ENCODE peak calls at places on chromosomes 4 and X, in five cellular contexts. Q, E, I, U and V are unnamed samples.
A peak's percentile ranks its signal among the peaks of the same experiment; 100 is the strongest.

GRCh38 chr4:139333046-139333445 is 30.8 kb upstream of the NDUFC1 start:
- DNase-seq in I (no peak), U (no peak), E (no peak), Q (no peak), V (no peak)

GRCh38 chrX:123755107-123755506 is 22.3 kb upstream of the THOC2 start:
- DNase-seq in I (no peak), U (no peak), E (no peak), Q (no peak), V (peak; percentile 16)

GRCh38 chr4:116636917-116637316 is 448.5 kb downstream of the TRAM1L1 start:
- DNase-seq in Q (no peak), U (no peak), I (no peak), E (no peak), V (no peak)

GRCh38 chr4:3679851-3680311 is 86.3 kb upstream of the ADRA2C start:
- DNase-seq in U (no peak), E (no peak), I (no peak), Q (no peak), V (no peak)

GRCh38 chr4:165204462-165204830 is 2.9 kb upstream of the KLHL2 start:
- DNase-seq in Q (peak; percentile 42), U (peak; percentile 73), E (no peak), I (no peak), V (peak; percentile 8)

GRCh38 chrX:47179221-47179927 is 14.3 kb upstream of the UBA1 start:
- DNase-seq in I (no peak), U (peak; percentile 78), Q (no peak), E (no peak), V (no peak)

GRCh38 chrX:111100191-111100590 is 4.2 kb downstream of the PAK3 start:
- DNase-seq in Q (no peak), I (peak; percentile 83), U (peak; percentile 36), E (peak; percentile 50), V (no peak)

GRCh38 chr4:175807596-175807995 is 4.5 kb downstream of the GPM6A start:
- DNase-seq in Q (no peak), I (no peak), E (no peak), U (no peak), V (no peak)

GRCh38 chr4:174672276-174672675 is 150.0 kb upstream of the HPGD start:
- DNase-seq in U (no peak), E (no peak), I (no peak), Q (no peak), V (no peak)
- H2AFZ ChIP-seq in U (no peak overlapping the region), E (no peak overlapping the region), I (peak overlapping the region; percentile 24), Q (no peak overlapping the region), V (no peak overlapping the region)

DNA sequence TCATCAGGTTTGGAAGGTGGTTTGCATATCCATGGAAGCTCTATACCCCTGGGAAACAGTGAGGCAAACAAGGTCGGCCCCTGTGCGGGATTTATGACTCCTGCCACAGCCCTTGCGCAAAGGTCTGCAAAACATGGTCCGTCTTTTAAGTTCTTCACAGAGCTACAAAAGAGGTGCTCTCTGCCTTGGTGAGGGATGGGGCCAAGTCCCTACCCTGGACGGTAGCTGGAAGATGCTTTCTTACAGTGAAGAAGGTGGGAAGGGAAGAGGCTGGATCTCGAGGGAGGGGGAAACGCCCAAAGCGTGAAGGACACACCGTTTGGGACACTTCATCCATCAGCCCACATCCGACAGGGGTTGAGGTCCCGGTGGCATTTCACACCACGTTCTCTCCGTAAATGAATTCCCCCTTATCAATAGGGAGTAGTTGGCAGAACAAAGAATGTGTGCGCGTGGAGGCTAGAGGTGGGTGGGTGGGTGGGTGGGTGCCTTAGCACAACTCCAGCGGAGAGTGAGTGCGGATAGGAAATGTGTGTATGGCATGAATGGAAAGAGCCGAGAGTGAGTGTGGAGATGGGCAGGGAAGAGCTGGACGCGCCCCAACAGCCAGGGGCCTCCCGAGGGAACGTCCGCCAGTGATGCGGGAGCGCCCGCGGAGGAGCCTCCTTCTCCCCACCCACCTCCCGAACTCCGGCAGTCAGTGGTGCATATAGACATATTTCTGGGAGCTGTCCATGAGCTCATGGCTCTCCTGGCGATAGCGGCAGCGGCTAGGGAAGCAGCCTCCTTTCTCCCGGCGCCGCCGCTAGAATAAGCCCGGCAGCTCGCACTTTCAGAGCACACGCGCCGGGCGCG is 68.3 kb downstream of the LARP7 start:
- DNase-seq in Q (peak; percentile 58), I (peak; percentile 72), E (peak; percentile 58), U (peak; percentile 82), V (peak; percentile 46)
- TF ChIP-seq EZH2 in Q (no peak), I (no peak), E (no peak), U (no peak), V (peak; percentile 65)

GRCh38 chr4:80925293-80925692 is 105.2 kb upstream of the BMP3 start:
- DNase-seq in I (no peak), U (no peak), Q (no peak), E (no peak), V (no peak)
- H2AFZ ChIP-seq in I (no peak overlapping the region), U (no peak overlapping the region), Q (no peak overlapping the region), E (no peak overlapping the region), V (no peak overlapping the region)

GRCh38 chr4:118351851-118352827 is 664 bp downstream of the PRSS12 start:
- DNase-seq in U (peak; percentile 50), E (peak; percentile 71), I (peak; percentile 63), Q (no peak), V (no peak)
- TF ChIP-seq EZH2 in U (no peak), E (peak; percentile 61), I (peak; percentile 84), Q (peak; percentile 50), V (peak; percentile 94)

GRCh38 chr4:13642576-13642975 is 15.1 kb upstream of the BOD1L1 start:
- DNase-seq in U (peak; percentile 22), Q (peak; percentile 47), I (no peak), E (no peak), V (no peak)

GRCh38 chr4:13641084-13641483 is 13.6 kb upstream of the BOD1L1 start:
- DNase-seq in U (no peak), I (no peak), E (no peak), Q (no peak), V (no peak)

GRCh38 chr4:13642163-13642562 is 14.6 kb upstream of the BOD1L1 start:
- DNase-seq in Q (peak; percentile 52), E (no peak), I (no peak), U (peak; percentile 19), V (no peak)

GRCh38 chr4:13645075-13645474 is 17.6 kb upstream of the BOD1L1 start:
- DNase-seq in U (no peak), I (no peak), Q (no peak), E (no peak), V (no peak)

GRCh38 chr4:13647012-13647411 is 19.5 kb upstream of the BOD1L1 start:
- DNase-seq in Q (no peak), I (no peak), U (no peak), E (no peak), V (no peak)
- H2AFZ ChIP-seq in Q (peak overlapping the region; percentile 72), I (no peak overlapping the region), U (no peak overlapping the region), E (peak overlapping the region; percentile 83), V (no peak overlapping the region)

GRCh38 chr4:5888706-5889696 is 3.9 kb downstream of the CRMP1 start:
- DNase-seq in Q (no peak), U (no peak), E (no peak), I (no peak), V (no peak)
- TF ChIP-seq EZH2 in Q (no peak), U (no peak), E (no peak), I (no peak), V (no peak)